ENCODE peak calls at places on chromosome 7, in six cellular contexts. S is occipital lobe; E is GM13976; B is G401; P is CMK; N is stimulated activated CD8-positive, alpha-beta memory T cell treated with anti-CD3 and anti-CD28 coated beads, Interleukin-4, amount 100 ng/mL, for 24 hours. V is an unnamed sample.

GRCh38 chr7:50185188-50185587 is 92.1 kb upstream of the ZPBP start:
- DNase-seq in S (no peak), E (no peak), B (no peak), P (no peak), N (no peak), V (no peak)

GRCh38 chr7:7681191-7681935 is 37.0 kb downstream of the RPA3 start:
- DNase-seq in S (no peak), E (peak), B (peak), P (no peak), N (peak), V (peak)

GRCh38 chr7:117827861-117828260 is 45.4 kb downstream of the CTTNBP2 start:
- DNase-seq in S (no peak), E (no peak), B (no peak), P (no peak), N (no peak), V (peak)

GRCh38 chr7:44638611-44639557 is 32.5 kb downstream of the OGDH start:
- DNase-seq in S (no peak), E (peak), B (no peak), P (peak), N (peak), V (peak)

GRCh38 chr7:131173148-131173890 is 154.4 kb upstream of the MKLN1 start:
- DNase-seq in S (no peak), E (no peak), B (no peak), P (no peak), N (no peak), V (peak)

GRCh38 chr7:128693373-128694015 is 21.4 kb downstream of the GARIN1A start:
- DNase-seq in S (no peak), E (no peak), B (no peak), P (no peak), N (no peak), V (no peak)

GRCh38 chr7:26199301-26200112 is 1.0 kb downstream of the HNRNPA2B1 start:
- DNase-seq in S (peak), E (no peak), B (peak), P (no peak), N (peak), V (no peak)

GRCh38 chr7:12291870-12292269 is 80.8 kb downstream of the TMEM106B start:
- DNase-seq in S (no peak), E (no peak), B (no peak), P (no peak), N (no peak), V (no peak)

GRCh38 chr7:128794436-128794835 is 2.7 kb downstream of the CCDC136 start:
- DNase-seq in S (no peak), E (no peak), B (no peak), P (no peak), N (no peak), V (no peak)

GRCh38 chr7:92242972-92243371 is 2.7 kb downstream of the KRIT1 start:
- DNase-seq in S (no peak), E (no peak), B (no peak), P (no peak), N (no peak), V (no peak)

GRCh38 chr7:35437619-35438275 is 183.8 kb upstream of the TBX20 start:
- DNase-seq in S (no peak), E (no peak), B (no peak), P (no peak), N (no peak), V (no peak)

GRCh38 chr7:16776053-16776452 is 22.5 kb downstream of the TSPAN13 start:
- DNase-seq in S (no peak), E (no peak), B (no peak), P (no peak), N (no peak), V (no peak)

GRCh38 chr7:72140566-72140965 is 271.6 kb downstream of the CALN1 start:
- DNase-seq in S (no peak), E (no peak), B (no peak), P (no peak), N (no peak), V (no peak)

GRCh38 chr7:11212816-11213215 is 239.1 kb downstream of the PHF14 start:
- DNase-seq in S (no peak), E (no peak), B (peak), P (no peak), N (no peak), V (no peak)

GRCh38 chr7:106278695-106279094 is 6.1 kb downstream of the NAMPT start:
- DNase-seq in S (no peak), E (no peak), B (no peak), P (no peak), N (no peak), V (no peak)

GRCh38 chr7:7524121-7524520 is 11.6 kb downstream of the COL28A1 start:
- DNase-seq in S (no peak), E (no peak), B (no peak), P (no peak), N (no peak), V (no peak)

GRCh38 chr7:2958416-2959342 is 85.0 kb downstream of the CARD11 start:
- DNase-seq in S (no peak), E (no peak), B (no peak), P (no peak), N (no peak), V (no peak)

GRCh38 chr7:21305455-21306235 is 122.2 kb upstream of the SP4 start:
- DNase-seq in S (no peak), E (peak), B (no peak), P (no peak), N (no peak), V (peak)

GRCh38 chr7:43756368-43757072 is 2.0 kb upstream of the BLVRA start:
- DNase-seq in S (no peak), E (no peak), B (no peak), P (no peak), N (no peak), V (no peak)

GRCh38 chr7:38306136-38306535 is 32.7 kb upstream of the TARP start:
- DNase-seq in S (no peak), E (no peak), B (no peak), P (no peak), N (no peak), V (no peak)

GRCh38 chr7:353746-354325 is 63.9 kb downstream of the FOXL3 start:
- DNase-seq in S (peak), E (no peak), B (peak), P (no peak), N (no peak), V (no peak)

GRCh38 chr7:54904130-54904529 is 114.7 kb upstream of the EGFR start:
- DNase-seq in S (no peak), E (no peak), B (no peak), P (no peak), N (no peak), V (no peak)

GRCh38 chr7:100176096-100176835 is 915 bp downstream of the GPC2 start:
- DNase-seq in S (no peak), E (no peak), B (no peak), P (no peak), N (no peak), V (no peak)